ENCODE peak calls at places on chromosome 15, in five cellular contexts. L, U, Z, N and Q are unnamed samples.

GRCh38 chr15:79673416-79674123 is 223.2 kb downstream of the MTHFS start:
- DNase-seq in L (peak; percentile 73), U (no peak), Z (no peak), N (no peak), Q (no peak)

GRCh38 chr15:67019886-67020520 is 45.4 kb upstream of the SMAD3 start:
- DNase-seq in L (no peak), U (no peak), Z (no peak), N (no peak), Q (no peak)

GRCh38 chr15:51387699-51388041 is 46.2 kb downstream of the GLDN start:
- DNase-seq in L (no peak), U (no peak), Z (no peak), N (no peak), Q (no peak)

GRCh38 chr15:101264911-101265641 is 12.2 kb downstream of the SELENOS start:
- DNase-seq in L (no peak), U (no peak), Z (no peak), N (no peak), Q (no peak)

GRCh38 chr15:41982133-41982930 is 10.0 kb upstream of the EHD4 start:
- DNase-seq in L (no peak), U (no peak), Z (no peak), N (no peak), Q (no peak)

GRCh38 chr15:38877471-38877870 is 312.9 kb upstream of the RASGRP1 start:
- DNase-seq in L (no peak), U (no peak), Z (no peak), N (no peak), Q (no peak)

GRCh38 chr15:99291643-99292042 is 40.4 kb downstream of the LRRC28 start:
- DNase-seq in L (no peak), U (no peak), Z (no peak), N (no peak), Q (no peak)

GRCh38 chr15:42034628-42035177 is 13.9 kb upstream of the PLA2G4E start:
- DNase-seq in L (no peak), U (no peak), Z (no peak), N (no peak), Q (no peak)

GRCh38 chr15:57640935-57641682 is 49.4 kb downstream of the MYZAP start:
- DNase-seq in L (peak; percentile 43), U (no peak), Z (no peak), N (no peak), Q (no peak)

GRCh38 chr15:35693286-35693685 is 147.3 kb upstream of the DPH6 start:
- DNase-seq in L (peak; percentile 66), U (no peak), Z (no peak), N (no peak), Q (no peak)

GRCh38 chr15:88832791-88833190 is 29.6 kb downstream of the ACAN start:
- DNase-seq in L (no peak), U (no peak), Z (no peak), N (no peak), Q (no peak)

GRCh38 chr15:31327674-31328424 is 1.2 kb downstream of the KLF13 start:
- DNase-seq in L (peak; percentile 28), U (peak; percentile 55), Z (no peak), N (no peak), Q (peak; percentile 85)

GRCh38 chr15:49881866-49882265 is 237.2 kb downstream of the ATP8B4 start:
- DNase-seq in L (no peak), U (no peak), Z (no peak), N (no peak), Q (no peak)